ENCODE peak calls at places on chromosome 5, in ten cellular contexts. One of them, this sample, is unnamed.

GRCh38 chr5:75412111-75412990 is 75.3 kb downstream of the HMGCR start:
- DNase-seq in brain pericyte: peak; percentile 11
- DNase-seq in NCI-H774: no peak
- DNase-seq in RCC 7860: no peak
- DNase-seq in globus pallidus: no peak
- DNase-seq in NB4: no peak
- DNase-seq in NCI-H460: no peak
- DNase-seq in hypothalamus: no peak
- DNase-seq in astrocyte of the spinal cord: peak; percentile 67
- DNase-seq in hepatic stellate cell: peak; percentile 2
- DNase-seq in this sample: no peak

GRCh38 chr5:138829341-138829740 is 45.8 kb downstream of the LRRTM2 start:
- DNase-seq in brain pericyte: no peak
- DNase-seq in NCI-H774: no peak
- DNase-seq in RCC 7860: no peak
- DNase-seq in globus pallidus: no peak
- DNase-seq in NB4: peak; percentile 23
- DNase-seq in NCI-H460: no peak
- DNase-seq in hypothalamus: no peak
- DNase-seq in astrocyte of the spinal cord: no peak
- DNase-seq in hepatic stellate cell: no peak
- DNase-seq in this sample: no peak

GRCh38 chr5:135025730-135026644 is 8.0 kb downstream of the PITX1 start:
- DNase-seq in brain pericyte: no peak
- DNase-seq in NCI-H774: no peak
- DNase-seq in RCC 7860: no peak
- DNase-seq in globus pallidus: no peak
- DNase-seq in NB4: no peak
- DNase-seq in NCI-H460: no peak
- DNase-seq in hypothalamus: no peak
- DNase-seq in astrocyte of the spinal cord: no peak
- DNase-seq in hepatic stellate cell: no peak
- DNase-seq in this sample: no peak

GRCh38 chr5:76527685-76528161 is 95.5 kb downstream of the F2RL2 start:
- DNase-seq in brain pericyte: no peak
- DNase-seq in NCI-H774: no peak
- DNase-seq in RCC 7860: no peak
- DNase-seq in globus pallidus: no peak
- DNase-seq in NB4: peak; percentile 29
- DNase-seq in NCI-H460: no peak
- DNase-seq in hypothalamus: no peak
- DNase-seq in astrocyte of the spinal cord: peak; percentile 19
- DNase-seq in hepatic stellate cell: no peak
- DNase-seq in this sample: no peak

GRCh38 chr5:94140300-94140699 is 398.9 kb upstream of the POU5F2 start:
- DNase-seq in brain pericyte: no peak
- DNase-seq in NCI-H774: no peak
- DNase-seq in RCC 7860: no peak
- DNase-seq in globus pallidus: no peak
- DNase-seq in NB4: no peak
- DNase-seq in NCI-H460: no peak
- DNase-seq in hypothalamus: no peak
- DNase-seq in astrocyte of the spinal cord: no peak
- DNase-seq in hepatic stellate cell: no peak
- DNase-seq in this sample: no peak

GRCh38 chr5:133368009-133368408 is 244.3 kb downstream of the FSTL4 start:
- DNase-seq in brain pericyte: no peak
- DNase-seq in NCI-H774: no peak
- DNase-seq in RCC 7860: no peak
- DNase-seq in globus pallidus: no peak
- DNase-seq in NB4: no peak
- DNase-seq in NCI-H460: no peak
- DNase-seq in hypothalamus: no peak
- DNase-seq in astrocyte of the spinal cord: no peak
- DNase-seq in hepatic stellate cell: no peak
- DNase-seq in this sample: no peak

GRCh38 chr5:136805466-136805865 is 440.1 kb upstream of the TRPC7 start:
- DNase-seq in brain pericyte: no peak
- DNase-seq in NCI-H774: no peak
- DNase-seq in RCC 7860: no peak
- DNase-seq in globus pallidus: no peak
- DNase-seq in NB4: no peak
- DNase-seq in NCI-H460: no peak
- DNase-seq in hypothalamus: no peak
- DNase-seq in astrocyte of the spinal cord: no peak
- DNase-seq in hepatic stellate cell: no peak
- DNase-seq in this sample: no peak

GRCh38 chr5:124644138-124644537 is 102.3 kb downstream of the ZNF608 start:
- DNase-seq in brain pericyte: no peak
- DNase-seq in NCI-H774: no peak
- DNase-seq in RCC 7860: peak; percentile 62
- DNase-seq in globus pallidus: no peak
- DNase-seq in NB4: no peak
- DNase-seq in NCI-H460: no peak
- DNase-seq in hypothalamus: no peak
- DNase-seq in astrocyte of the spinal cord: no peak
- DNase-seq in hepatic stellate cell: no peak
- DNase-seq in this sample: no peak

GRCh38 chr5:91076138-91076537 is 307.0 kb downstream of the ARRDC3 start:
- DNase-seq in brain pericyte: no peak
- DNase-seq in NCI-H774: no peak
- DNase-seq in RCC 7860: peak; percentile 66
- DNase-seq in globus pallidus: no peak
- DNase-seq in NB4: no peak
- DNase-seq in NCI-H460: no peak
- DNase-seq in hypothalamus: no peak
- DNase-seq in astrocyte of the spinal cord: no peak
- DNase-seq in hepatic stellate cell: no peak
- DNase-seq in this sample: no peak

GRCh38 chr5:157689942-157690689 is 18.8 kb downstream of the C5orf52 start:
- DNase-seq in brain pericyte: no peak
- DNase-seq in NCI-H774: no peak
- DNase-seq in RCC 7860: no peak
- DNase-seq in globus pallidus: no peak
- DNase-seq in NB4: no peak
- DNase-seq in NCI-H460: no peak
- DNase-seq in hypothalamus: no peak
- DNase-seq in astrocyte of the spinal cord: no peak
- DNase-seq in hepatic stellate cell: no peak
- DNase-seq in this sample: no peak